ENCODE peak calls at places on chromosomes 5 and 9, in eight cellular contexts. T, K, U, O, S, V, J and B are unnamed samples.
A peak's percentile ranks its signal among the peaks of the same experiment; 100 is the strongest.

GRCh38 chr9:15295761-15296405 is 11.1 kb downstream of the TTC39B start:
- DNase-seq in T (no peak), K (no peak), U (peak; percentile 51), O (peak; percentile 27), S (peak; percentile 78), V (peak; percentile 35), J (peak; percentile 26), B (no peak)

GRCh38 chr9:2013688-2014087 is 1.5 kb upstream of the SMARCA2 start:
- DNase-seq in T (no peak), K (no peak), U (no peak), O (no peak), S (peak; percentile 38), V (no peak), J (no peak), B (no peak)

GRCh38 chr9:132242621-132243155 is 80.8 kb downstream of the NTNG2 start:
- DNase-seq in T (no peak), K (no peak), U (no peak), O (no peak), S (no peak), V (no peak), J (no peak), B (no peak)

GRCh38 chr5:148937239-148937638 is 110.8 kb downstream of the ADRB2 start:
- DNase-seq in T (no peak), K (no peak), U (no peak), O (no peak), S (peak; percentile 11), V (no peak), J (no peak), B (no peak)

GRCh38 chr5:113230711-113231652 is 203.8 kb downstream of the TSSK1B start:
- DNase-seq in T (no peak), K (no peak), U (no peak), O (no peak), S (peak; percentile 56), V (no peak), J (no peak), B (no peak)

GRCh38 chr9:125460346-125460745 is 198.7 kb downstream of the GAPVD1 start:
- DNase-seq in T (no peak), K (no peak), U (no peak), O (no peak), S (peak; percentile 79), V (no peak), J (no peak), B (no peak)

GRCh38 chr9:114864471-114864870 is 58.6 kb upstream of the TNFSF15 start:
- DNase-seq in T (no peak), K (no peak), U (no peak), O (no peak), S (no peak), V (no peak), J (no peak), B (no peak)

GRCh38 chr5:107539726-107540330 is 130.9 kb downstream of the EFNA5 start:
- DNase-seq in T (no peak), K (no peak), U (no peak), O (no peak), S (no peak), V (no peak), J (no peak), B (no peak)

GRCh38 chr5:2896371-2897275 is 145.1 kb upstream of the IRX2 start:
- DNase-seq in T (no peak), K (no peak), U (no peak), O (no peak), S (no peak), V (no peak), J (no peak), B (no peak)

GRCh38 chr5:116359575-116359974 is 215.0 kb downstream of the SEMA6A start:
- DNase-seq in T (no peak), K (no peak), U (no peak), O (no peak), S (no peak), V (no peak), J (no peak), B (no peak)

GRCh38 chr9:102114557-102114956 is 376.1 kb upstream of the GRIN3A start:
- DNase-seq in T (no peak), K (no peak), U (no peak), O (no peak), S (no peak), V (no peak), J (no peak), B (no peak)

GRCh38 chr9:88532320-88532719 is 2.7 kb upstream of the NXNL2 start:
- DNase-seq in T (peak; percentile 19), K (no peak), U (no peak), O (no peak), S (peak; percentile 46), V (no peak), J (no peak), B (no peak)

GRCh38 chr9:36204906-36205547 is 14.3 kb downstream of the CLTA start:
- DNase-seq in T (no peak), K (no peak), U (no peak), O (no peak), S (no peak), V (no peak), J (no peak), B (no peak)

GRCh38 chr5:118984602-118985001 is 3.7 kb downstream of the DTWD2 start:
- DNase-seq in T (no peak), K (no peak), U (no peak), O (no peak), S (peak; percentile 65), V (no peak), J (no peak), B (no peak)

GRCh38 chr9:98021306-98022040 is 35.1 kb upstream of the NANS start:
- DNase-seq in T (no peak), K (no peak), U (no peak), O (no peak), S (no peak), V (no peak), J (no peak), B (no peak)

GRCh38 chr9:114737118-114737517 is 55.1 kb upstream of the TEX48 start:
- DNase-seq in T (no peak), K (no peak), U (no peak), O (no peak), S (no peak), V (no peak), J (no peak), B (no peak)

GRCh38 chr5:96668725-96669124 is 6.5 kb downstream of the CAST start:
- DNase-seq in T (no peak), K (no peak), U (no peak), O (no peak), S (no peak), V (no peak), J (no peak), B (no peak)

GRCh38 chr5:79924936-79925893 is 65.8 kb downstream of the MTX3 start:
- DNase-seq in T (no peak), K (no peak), U (no peak), O (no peak), S (peak; percentile 41), V (no peak), J (peak; percentile 6), B (no peak)

GRCh38 chr9:134333234-134333873 is 7.1 kb downstream of the RXRA start:
- DNase-seq in T (no peak), K (no peak), U (no peak), O (no peak), S (no peak), V (no peak), J (no peak), B (no peak)

GRCh38 chr5:178637356-178638069 is 10.7 kb upstream of the CLK4 start:
- DNase-seq in T (no peak), K (no peak), U (no peak), O (no peak), S (no peak), V (no peak), J (no peak), B (no peak)

GRCh38 chr5:124414973-124415372 is 331.5 kb downstream of the ZNF608 start:
- DNase-seq in T (no peak), K (no peak), U (peak; percentile 53), O (no peak), S (no peak), V (no peak), J (no peak), B (no peak)

GRCh38 chr9:5939530-5939929 is 48.8 kb downstream of the MLANA start:
- DNase-seq in T (no peak), K (no peak), U (no peak), O (no peak), S (no peak), V (no peak), J (no peak), B (no peak)